ENCODE peak calls at places on chromosomes 5 and 9, in five cellular contexts. One of them, this sample, is unnamed.

GRCh38 chr5:59731829-59732228 is 161.7 kb downstream of the PDE4D start:
- DNase-seq in astrocyte of the spinal cord: no peak
- DNase-seq in substantia nigra: no peak
- DNase-seq in choroid plexus epithelial cell: no peak
- DNase-seq in NB4: no peak
- DNase-seq in this sample: no peak

GRCh38 chr5:173907686-173908371 is 19.7 kb downstream of the CPEB4 start:
- DNase-seq in astrocyte of the spinal cord: no peak
- DNase-seq in choroid plexus epithelial cell: no peak
- DNase-seq in substantia nigra: no peak
- DNase-seq in NB4: no peak
- DNase-seq in this sample: no peak

GRCh38 chr5:72108200-72109050 is 1.1 kb downstream of the MAP1B start:
- DNase-seq in substantia nigra: peak
- DNase-seq in choroid plexus epithelial cell: peak
- DNase-seq in NB4: peak
- DNase-seq in astrocyte of the spinal cord: peak
- DNase-seq in this sample: peak

GRCh38 chr5:134506054-134507039 is 19.1 kb upstream of the JADE2 start:
- DNase-seq in NB4: no peak
- DNase-seq in choroid plexus epithelial cell: no peak
- DNase-seq in substantia nigra: no peak
- DNase-seq in astrocyte of the spinal cord: no peak
- DNase-seq in this sample: no peak

GRCh38 chr5:150486402-150487198 is 21.3 kb upstream of the NDST1 start:
- DNase-seq in NB4: peak
- DNase-seq in astrocyte of the spinal cord: peak
- DNase-seq in substantia nigra: peak
- DNase-seq in choroid plexus epithelial cell: peak
- DNase-seq in this sample: peak

GRCh38 chr5:179732918-179733763 is 519 bp downstream of the MAML1 start:
- DNase-seq in NB4: peak
- DNase-seq in substantia nigra: peak
- DNase-seq in astrocyte of the spinal cord: peak
- DNase-seq in choroid plexus epithelial cell: peak
- DNase-seq in this sample: no peak

GRCh38 chr5:127275641-127276193 is 14.9 kb upstream of the MEGF10 start:
- DNase-seq in choroid plexus epithelial cell: no peak
- DNase-seq in substantia nigra: no peak
- DNase-seq in astrocyte of the spinal cord: no peak
- DNase-seq in NB4: no peak
- DNase-seq in this sample: no peak

GRCh38 chr9:108776920-108777650 is 78.7 kb downstream of the ACTL7B start:
- DNase-seq in choroid plexus epithelial cell: peak
- DNase-seq in astrocyte of the spinal cord: peak
- DNase-seq in NB4: peak
- DNase-seq in substantia nigra: no peak
- DNase-seq in this sample: no peak

GRCh38 chr5:34447424-34447823 is 208.7 kb upstream of the RAI14 start:
- DNase-seq in NB4: no peak
- DNase-seq in choroid plexus epithelial cell: no peak
- DNase-seq in substantia nigra: no peak
- DNase-seq in astrocyte of the spinal cord: no peak
- DNase-seq in this sample: no peak

This sample was measured in caudate nucleus.